ENCODE peak calls at places on chromosome X, in four cellular contexts. E is cardiac muscle cell, J is sigmoid colon, V is stomach. Q is an unnamed sample.

GRCh38 chrX:50858548-50858947 is 44.6 kb upstream of the SHROOM4 start:
- DNase-seq in E (no peak), J (no peak), V (no peak), Q (no peak)

GRCh38 chrX:7090506-7091095 is 56.9 kb upstream of the STS start:
- DNase-seq in E (no peak), J (no peak), V (no peak), Q (no peak)

GRCh38 chrX:147803948-147804347 is 107.8 kb upstream of the FMR1 start:
- DNase-seq in E (no peak), J (no peak), V (no peak), Q (no peak)

GRCh38 chrX:30085571-30085970 is 129.8 kb upstream of the MAGEB2 start:
- DNase-seq in E (no peak), J (no peak), V (no peak), Q (no peak)

GRCh38 chrX:63657821-63658220 is 127.2 kb downstream of the ARHGEF9 start:
- DNase-seq in E (peak; percentile 86), J (no peak), V (no peak), Q (peak; percentile 81)

GRCh38 chrX:86148024-86148511 is at the start of gene DACH2:
- DNase-seq in E (peak; percentile 64), J (peak; percentile 87), V (peak; percentile 78), Q (peak; percentile 85)

GRCh38 chrX:8731579-8732395 is at the start of gene ANOS1:
- DNase-seq in E (peak; percentile 72), J (peak; percentile 64), V (peak; percentile 47), Q (peak; percentile 89)

GRCh38 chrX:107978707-107979307 is 3.4 kb downstream of the TEX13B start:
- DNase-seq in E (peak; percentile 58), J (no peak), V (no peak), Q (no peak)

GRCh38 chrX:115949900-115950822 is 220.4 kb upstream of the AGTR2 start:
- DNase-seq in E (no peak), J (no peak), V (peak; percentile 63), Q (no peak)

GRCh38 chrX:9816094-9816700 is 30.0 kb downstream of the SHROOM2 start:
- DNase-seq in E (no peak), J (no peak), V (no peak), Q (no peak)

GRCh38 chrX:7159132-7159861 is 11.3 kb upstream of the PUDP start:
- DNase-seq in E (peak; percentile 17), J (no peak), V (peak; percentile 40), Q (no peak)

GRCh38 chrX:150094375-150094774 is 156.1 kb upstream of the EOLA2 start:
- DNase-seq in E (no peak), J (no peak), V (no peak), Q (no peak)

GRCh38 chrX:105488731-105489130 is 268.2 kb upstream of the TEX13A start:
- DNase-seq in E (peak; percentile 7), J (no peak), V (no peak), Q (no peak)

GRCh38 chrX:46208225-46208854 is 336.9 kb downstream of the ZNF674 start:
- DNase-seq in E (no peak), J (no peak), V (no peak), Q (no peak)

GRCh38 chrX:10004832-10005475 is 37.8 kb downstream of the CLDN34 start:
- DNase-seq in E (no peak), J (no peak), V (no peak), Q (no peak)

GRCh38 chrX:121579016-121579760 is 531.8 kb downstream of the GLUD2 start:
- DNase-seq in E (peak; percentile 53), J (no peak), V (no peak), Q (no peak)

GRCh38 chrX:121581885-121582284 is 534.5 kb downstream of the GLUD2 start:
- DNase-seq in E (no peak), J (no peak), V (no peak), Q (no peak)
- TF ChIP-seq CTCF in E (no peak), J (no peak), V (no peak), Q (no peak)

GRCh38 chrX:40527543-40527942 is 53.2 kb upstream of the ATP6AP2 start:
- DNase-seq in E (no peak), J (no peak), V (no peak), Q (no peak)

GRCh38 chrX:40524423-40524822 is 56.3 kb upstream of the ATP6AP2 start:
- DNase-seq in E (no peak), J (no peak), V (no peak), Q (no peak)

GRCh38 chrX:40530471-40530870 is 50.3 kb upstream of the ATP6AP2 start:
- DNase-seq in E (no peak), J (no peak), V (no peak), Q (no peak)

GRCh38 chrX:40523852-40524251 is 56.9 kb upstream of the ATP6AP2 start:
- DNase-seq in E (no peak), J (no peak), V (no peak), Q (no peak)

DNA sequence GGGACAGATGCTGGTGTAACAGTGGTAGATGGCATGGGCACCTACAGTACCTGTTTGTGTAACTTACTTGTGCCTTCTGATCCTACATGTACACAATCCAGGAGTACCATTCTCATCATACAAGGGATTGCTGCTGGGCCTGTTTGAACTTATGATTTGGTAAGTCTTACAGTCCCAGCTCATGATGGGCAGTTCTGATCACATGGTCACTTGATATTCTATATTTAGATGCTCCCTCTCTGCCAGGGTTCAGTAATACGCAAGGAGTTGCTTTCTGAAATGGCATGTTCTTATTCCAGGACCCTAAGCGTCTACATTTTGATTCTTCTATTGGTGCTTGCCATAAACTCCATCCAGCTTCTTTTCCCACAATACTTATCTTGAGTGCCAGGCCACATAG is 54.4 kb upstream of the ATP6AP2 start:
- DNase-seq in E (no peak), J (no peak), V (no peak), Q (no peak)
- H3K9me3 ChIP-seq in E (no peaks in the 10 kb centered on the region), J (no peaks in the 10 kb centered on the region), V (no peaks in the 10 kb centered on the region), Q (no peaks in the 10 kb centered on the region)

GRCh38 chrX:136878423-136878822 is 2.1 kb downstream of the RBMX start:
- DNase-seq in E (no peak), J (no peak), V (no peak), Q (no peak)
- H3K27ac ChIP-seq in E (no peak overlapping the region), J (no peak overlapping the region), V (no peak overlapping the region), Q (no peak overlapping the region)

DNA sequence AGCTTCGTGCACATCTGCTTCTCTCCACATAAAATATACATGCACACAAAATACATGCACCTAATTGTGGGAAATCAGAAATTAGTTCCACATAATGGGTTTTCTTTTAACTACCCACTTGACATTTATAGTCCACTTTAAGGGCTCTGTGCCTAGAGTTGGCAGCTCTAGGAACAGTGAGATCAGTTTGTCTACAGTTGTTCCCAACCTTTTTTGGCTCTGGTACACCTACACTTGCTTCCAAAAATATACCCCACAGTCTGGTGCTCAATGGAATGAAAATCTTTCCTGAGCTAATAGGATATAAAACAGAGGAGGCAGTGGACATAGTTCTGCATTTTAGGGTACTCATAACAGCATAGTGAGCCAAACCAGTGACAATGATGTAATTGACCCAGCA is 36.1 kb downstream of the HDAC8 start:
- DNase-seq in E (no peak), J (no peak), V (no peak), Q (no peak)
- TF ChIP-seq CTCF in E (no peak), J (no peak), V (no peak), Q (no peak)

GRCh38 chrX:102339312-102340298 is 92.6 kb downstream of the NXF2 start:
- DNase-seq in E (no peak), J (peak; percentile 49), V (no peak), Q (no peak)

GRCh38 chrX:102345916-102346315 is 93.9 kb downstream of the NXF2B start:
- DNase-seq in E (peak; percentile 39), J (peak; percentile 75), V (peak; percentile 78), Q (no peak)

GRCh38 chrX:102338162-102338561 is 91.2 kb downstream of the NXF2 start:
- DNase-seq in E (no peak), J (peak; percentile 11), V (no peak), Q (no peak)

GRCh38 chrX:102341867-102342266 is 94.9 kb downstream of the NXF2 start:
- DNase-seq in E (no peak), J (no peak), V (no peak), Q (no peak)
- H3K9me3 ChIP-seq in E (no peaks in the 10 kb centered on the region), J (no peaks in the 10 kb centered on the region), V (no peaks in the 10 kb centered on the region), Q (no peaks in the 10 kb centered on the region)

GRCh38 chrX:23504540-23504884 is 162.8 kb upstream of the PRDX4 start:
- DNase-seq in E (no peak), J (no peak), V (no peak), Q (no peak)
- H3K27ac ChIP-seq in E (no peak overlapping the region), J (no peak overlapping the region), V (peak overlapping the region; percentile 48), Q (no peak overlapping the region)

DNA sequence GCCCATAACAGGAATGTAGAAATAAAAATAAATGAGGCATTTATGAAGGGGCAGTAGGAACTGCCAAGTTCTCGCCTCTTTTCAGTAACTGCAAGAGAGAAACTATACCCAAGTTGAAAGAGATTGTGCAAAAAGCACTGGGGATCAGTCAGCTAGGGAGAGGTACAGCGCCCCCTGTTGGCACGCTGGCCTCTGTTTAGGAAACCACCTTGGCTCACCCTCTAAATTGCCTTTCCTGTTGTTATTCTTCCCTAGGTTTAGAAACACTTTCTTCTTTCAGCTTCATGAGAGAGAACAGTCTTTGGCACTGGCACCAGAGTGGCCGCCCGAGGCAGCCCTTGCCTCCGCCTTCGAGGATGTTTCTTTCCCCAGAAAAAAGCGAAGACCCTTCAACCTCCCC is 348.5 kb downstream of the MID1IP1 start:
- DNase-seq in E (peak; percentile 72), J (peak; percentile 77), V (peak; percentile 80), Q (peak; percentile 87)
- TF ChIP-seq CTCF in E (peak; percentile 74), J (peak; percentile 41), V (peak; percentile 37), Q (peak; percentile 76)

GRCh38 chrX:1093586-1094538 is 118.6 kb downstream of the CRLF2 start:
- DNase-seq in E (no peak), J (peak; percentile 52), V (no peak), Q (no peak)
- H3K9me3 ChIP-seq in E (no peaks in the 10 kb centered on the region), J (peaks cover 4% of the 10 kb centered on the region), V (peaks cover 31% of the 10 kb centered on the region), Q (peaks cover 5% of the 10 kb centered on the region)

GRCh38 chrX:70422886-70423336 is at the start of gene GDPD2:
- DNase-seq in E (peak; percentile 48), J (no peak), V (peak; percentile 39), Q (no peak)

GRCh38 chrX:70424801-70425200 is 1.7 kb downstream of the GDPD2 start:
- DNase-seq in E (no peak), J (no peak), V (no peak), Q (no peak)

GRCh38 chrX:70426286-70427278 is 3.5 kb downstream of the GDPD2 start:
- DNase-seq in E (no peak), J (no peak), V (no peak), Q (no peak)

GRCh38 chrX:70421618-70422017 is 1.5 kb upstream of the GDPD2 start:
- DNase-seq in E (no peak), J (no peak), V (no peak), Q (no peak)

GRCh38 chrX:70423937-70424336 is 823 bp downstream of the GDPD2 start:
- DNase-seq in E (no peak), J (no peak), V (no peak), Q (no peak)
- H3K27ac ChIP-seq in E (no peak overlapping the region), J (no peak overlapping the region), V (no peak overlapping the region), Q (no peak overlapping the region)